ENCODE peak calls at places on chromosomes 13 and 19, in four cellular contexts. Q is MV-4-11, E is T47D, C is ELR. X is an unnamed sample.

GRCh38 chr13:99124695-99125334 is 75.8 kb upstream of the UBAC2 start:
- DNase-seq in C (peak; percentile 84), E (no peak), Q (peak; percentile 77), X (peak; percentile 66)

GRCh38 chr13:59982631-59983382 is 180.9 kb downstream of the DIAPH3 start:
- DNase-seq in C (peak; percentile 54), E (no peak), Q (no peak), X (peak; percentile 45)

GRCh38 chr19:13026478-13026999 is 31.3 kb downstream of the NFIX start:
- DNase-seq in Q (peak; percentile 50), E (no peak), C (peak; percentile 58), X (peak; percentile 56)

GRCh38 chr13:48573213-48573612 is 40.3 kb upstream of the RCBTB2 start:
- DNase-seq in E (no peak), Q (peak; percentile 29), C (no peak), X (no peak)

GRCh38 chr19:14661372-14661924 is 13.2 kb downstream of the ADGRE3 start:
- DNase-seq in E (peak; percentile 2), Q (peak; percentile 97), C (no peak), X (no peak)

GRCh38 chr19:14030997-14031718 is 404 bp upstream of the IL27RA start:
- DNase-seq in Q (no peak), C (no peak), E (no peak), X (no peak)

GRCh38 chr13:31221057-31221456 is 21.3 kb downstream of the B3GLCT start:
- DNase-seq in Q (no peak), C (no peak), E (no peak), X (no peak)

GRCh38 chr13:24271611-24272451 is 37.5 kb upstream of the C1QTNF9 start:
- DNase-seq in E (no peak), C (peak; percentile 4), Q (peak; percentile 90), X (peak; percentile 68)

GRCh38 chr13:73684286-73684685 is 449.9 kb downstream of the KLF12 start:
- DNase-seq in C (no peak), Q (no peak), E (peak; percentile 65), X (no peak)

GRCh38 chr13:110628952-110629701 is 13.8 kb downstream of the NAXD start:
- DNase-seq in C (no peak), E (no peak), Q (no peak), X (no peak)

GRCh38 chr19:23996549-23996948 is 81.9 kb downstream of the ZNF726 start:
- DNase-seq in C (peak; percentile 41), E (peak; percentile 49), Q (no peak), X (no peak)

GRCh38 chr19:1853295-1854031 is 5.2 kb upstream of the REXO1 start:
- DNase-seq in Q (peak; percentile 94), C (peak; percentile 82), E (peak; percentile 90), X (peak; percentile 41)

GRCh38 chr19:3765121-3765520 is 2.6 kb downstream of the MRPL54 start:
- DNase-seq in E (no peak), Q (no peak), C (peak; percentile 74), X (no peak)

GRCh38 chr19:34254552-34255432 is at the start of gene GARRE1:
- DNase-seq in E (peak; percentile 71), C (peak; percentile 45), Q (no peak), X (peak; percentile 11)

GRCh38 chr13:113907637-113908617 is 44.1 kb upstream of the GAS6 start:
- DNase-seq in C (peak; percentile 93), Q (peak; percentile 57), E (no peak), X (peak; percentile 80)

GRCh38 chr13:29621401-29621800 is 25.9 kb upstream of the SLC7A1 start:
- DNase-seq in Q (peak; percentile 76), E (no peak), C (peak; percentile 91), X (peak; percentile 55)

GRCh38 chr19:940591-941291 is 14.9 kb downstream of the ARID3A start:
- DNase-seq in C (no peak), Q (no peak), E (no peak), X (no peak)

GRCh38 chr19:11673608-11674041 is 65.1 kb downstream of the ZNF823 start:
- DNase-seq in E (peak; percentile 68), C (peak; percentile 48), Q (no peak), X (no peak)

GRCh38 chr19:30784850-30785459 is 412.8 kb downstream of the ZNF536 start:
- DNase-seq in C (peak; percentile 8), E (peak; percentile 43), Q (peak; percentile 75), X (no peak)

GRCh38 chr13:114065141-114065925 is 67.1 kb downstream of the RASA3 start:
- DNase-seq in Q (peak; percentile 99), E (peak; percentile 91), C (peak; percentile 98), X (peak; percentile 99)

GRCh38 chr13:35479691-35480090 is 3.2 kb upstream of the MAB21L1 start:
- DNase-seq in Q (no peak), E (no peak), C (peak; percentile 46), X (no peak)